ENCODE peak calls at places on chromosomes 13 and 19, in five cellular contexts. L is brain microvascular endothelial cell; G is CD8-positive, alpha-beta T cell; D is spleen; J is Peyer's patch. K is an unnamed sample.
A peak's percentile ranks its signal among the peaks of the same experiment; 100 is the strongest.

GRCh38 chr13:99565478-99566124 is 64.3 kb downstream of the TM9SF2 start:
- DNase-seq in L (peak; percentile 30), G (no peak), D (no peak), J (no peak), K (no peak)

GRCh38 chr19:18645035-18645511 is 8.2 kb downstream of the KLHL26 start:
- DNase-seq in L (no peak), G (no peak), D (no peak), J (no peak), K (peak; percentile 46)

GRCh38 chr19:42074513-42075363 is 1.2 kb upstream of the ZNF574 start:
- DNase-seq in L (no peak), G (no peak), D (peak; percentile 83), J (peak; percentile 65), K (no peak)

GRCh38 chr13:87792878-87793277 is 121.7 kb downstream of the SLITRK5 start:
- DNase-seq in L (no peak), G (no peak), D (no peak), J (no peak), K (no peak)

GRCh38 chr13:94829201-94829600 is 116.9 kb upstream of the SOX21 start:
- DNase-seq in L (no peak), G (no peak), D (no peak), J (no peak), K (no peak)

GRCh38 chr13:107233541-107233940 is 665.6 kb upstream of the ARGLU1 start:
- DNase-seq in L (no peak), G (no peak), D (no peak), J (no peak), K (no peak)

GRCh38 chr19:30161770-30162169 is 210.4 kb upstream of the ZNF536 start:
- DNase-seq in L (no peak), G (no peak), D (no peak), J (no peak), K (no peak)

GRCh38 chr13:73898276-73898675 is 235.9 kb downstream of the KLF12 start:
- DNase-seq in L (no peak), G (no peak), D (no peak), J (no peak), K (no peak)

GRCh38 chr13:46598820-46599180 is 45.8 kb downstream of the LRCH1 start:
- DNase-seq in L (no peak), G (no peak), D (no peak), J (no peak), K (no peak)

GRCh38 chr19:39515551-39516191 is 732 bp downstream of the SELENOV start:
- DNase-seq in L (no peak), G (no peak), D (no peak), J (no peak), K (no peak)

GRCh38 chr13:28820099-28821051 is at the start of gene MTUS2:
- DNase-seq in L (no peak), G (no peak), D (no peak), J (no peak), K (no peak)

GRCh38 chr19:28727133-28727834 is 485.7 kb downstream of the UQCRFS1 start:
- DNase-seq in L (no peak), G (no peak), D (peak; percentile 53), J (no peak), K (no peak)

GRCh38 chr13:102571075-102571474 is 25.7 kb upstream of the TPP2 start:
- DNase-seq in L (no peak), G (no peak), D (no peak), J (no peak), K (no peak)

GRCh38 chr13:49062297-49062896 is 86.7 kb downstream of the FNDC3A start:
- DNase-seq in L (no peak), G (no peak), D (no peak), J (no peak), K (no peak)

GRCh38 chr19:17021793-17022590 is 4.6 kb downstream of the CPAMD8 start:
- DNase-seq in L (no peak), G (no peak), D (no peak), J (no peak), K (no peak)

GRCh38 chr19:56116606-56117005 is 4.5 kb downstream of the ZNF787 start:
- DNase-seq in L (no peak), G (no peak), D (no peak), J (no peak), K (no peak)

GRCh38 chr19:56115490-56115889 is 5.6 kb downstream of the ZNF787 start:
- DNase-seq in L (no peak), G (no peak), D (no peak), J (no peak), K (no peak)

GRCh38 chr19:56114051-56114694 is 6.9 kb downstream of the ZNF787 start:
- DNase-seq in L (no peak), G (no peak), D (no peak), J (no peak), K (no peak)

GRCh38 chr19:56113071-56113632 is 7.9 kb downstream of the ZNF787 start:
- DNase-seq in L (no peak), G (no peak), D (no peak), J (no peak), K (no peak)

DNA sequence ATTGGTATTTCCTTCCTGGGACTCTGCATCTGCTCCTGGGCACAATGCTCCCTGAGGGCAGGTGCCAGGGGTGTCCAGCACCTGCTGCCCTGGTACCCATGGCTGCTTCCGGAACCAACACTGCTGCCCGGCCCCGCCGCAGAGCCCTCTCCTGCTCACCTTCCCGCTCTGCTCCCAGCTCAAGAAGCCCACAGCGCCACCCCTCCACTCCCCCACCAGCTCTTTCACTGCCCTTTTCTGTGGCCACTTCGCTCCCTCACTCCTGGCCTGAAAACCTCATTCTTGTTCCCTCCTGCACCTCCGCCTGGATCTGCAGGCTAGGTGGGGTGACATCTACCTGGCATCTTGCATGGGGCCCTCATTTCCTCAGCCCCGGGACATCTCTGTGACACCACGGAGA is 6.4 kb downstream of the ZNF787 start:
- DNase-seq in L (no peak), G (no peak), D (no peak), J (no peak), K (no peak)
- H3K4me3 ChIP-seq in L (no peak overlapping the region), G (no peak overlapping the region), D (no peak overlapping the region), J (no peak overlapping the region), K (no peak overlapping the region)

GRCh38 chr19:56069642-56070041 is 51.5 kb downstream of the ZNF787 start:
- DNase-seq in L (no peak), G (no peak), D (no peak), J (no peak), K (no peak)

GRCh38 chr19:56066152-56067023 is 54.7 kb downstream of the ZNF787 start:
- DNase-seq in L (peak; percentile 34), G (peak; percentile 51), D (peak; percentile 91), J (peak; percentile 80), K (no peak)

GRCh38 chr19:56076413-56076998 is 44.6 kb downstream of the ZNF787 start:
- DNase-seq in L (peak; percentile 49), G (peak; percentile 16), D (peak; percentile 48), J (no peak), K (no peak)

DNA sequence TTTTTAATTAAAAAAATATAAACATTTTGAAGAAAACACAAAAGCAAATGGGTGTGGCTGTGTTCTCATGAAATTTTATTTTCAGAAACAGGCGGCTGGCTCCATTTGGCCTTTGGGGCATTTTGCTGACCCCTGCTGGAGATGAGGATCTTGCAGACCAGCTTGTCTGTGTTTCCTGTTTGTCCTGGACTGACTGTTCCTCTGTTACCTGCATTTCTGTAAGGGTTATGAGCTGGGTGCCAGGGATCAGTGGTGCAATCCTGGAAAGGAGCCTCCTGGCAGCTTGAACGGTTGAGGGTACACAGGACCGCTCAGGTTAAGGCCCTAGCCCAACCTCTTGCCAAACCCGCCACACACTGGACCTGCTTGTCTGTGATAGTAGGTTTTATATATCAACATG is 49.9 kb downstream of the ZNF787 start:
- DNase-seq in L (no peak), G (no peak), D (peak; percentile 34), J (no peak), K (no peak)
- TF ChIP-seq CTCF in L (peak; percentile 37), G (no peak), D (no peak), J (peak; percentile 5), K (no peak)

GRCh38 chr19:54458648-54459281 is 4.8 kb downstream of the LENG9 start:
- DNase-seq in L (no peak), G (no peak), D (peak; percentile 73), J (no peak), K (no peak)
- H3K36me3 ChIP-seq in L (peaks cover 81% of the 10 kb centered on the region), G (peaks cover 67% of the 10 kb centered on the region), D (peaks cover 86% of the 10 kb centered on the region), J (peaks cover 10% of the 10 kb centered on the region), K (peaks cover 83% of the 10 kb centered on the region)

GRCh38 chr19:4555657-4556561 is 3.6 kb downstream of the SEMA6B start:
- DNase-seq in L (no peak), G (no peak), D (no peak), J (no peak), K (no peak)

GRCh38 chr19:4557186-4557970 is 2.1 kb downstream of the SEMA6B start:
- DNase-seq in L (no peak), G (no peak), D (peak; percentile 86), J (no peak), K (no peak)

GRCh38 chr19:4557971-4558941 is 1.2 kb downstream of the SEMA6B start:
- DNase-seq in L (no peak), G (peak; percentile 19), D (peak; percentile 85), J (no peak), K (no peak)

GRCh38 chr19:4556574-4557185 is 2.8 kb downstream of the SEMA6B start:
- DNase-seq in L (no peak), G (no peak), D (no peak), J (no peak), K (no peak)

DNA sequence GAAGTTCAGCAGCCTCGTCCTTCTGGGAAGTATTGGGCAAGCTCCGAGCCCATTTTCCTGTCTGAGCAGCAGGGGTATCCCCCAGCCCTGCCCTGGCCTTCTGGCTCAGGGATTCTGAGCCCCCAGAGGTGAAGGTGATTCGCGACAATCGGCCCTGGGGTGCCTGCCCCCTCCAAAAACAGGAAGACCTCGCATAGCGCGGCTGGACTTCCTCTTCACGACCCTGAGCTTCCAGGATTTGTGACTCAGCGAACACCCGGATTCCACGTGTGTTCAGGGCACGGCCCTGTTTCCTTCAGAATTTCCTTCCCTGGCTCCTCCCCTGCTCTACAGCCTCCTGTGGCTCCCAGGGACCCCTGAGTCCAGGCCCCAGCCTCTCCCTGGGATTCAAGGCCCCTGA is at the start of gene SEMA6B:
- DNase-seq in L (peak; percentile 9), G (no peak), D (peak; percentile 90), J (peak; percentile 48), K (no peak)
- H3K4me3 ChIP-seq in L (no peak within 1 kb of the TSS), G (no peak within 1 kb of the TSS), D (peak within 1 kb of the TSS; percentile 48), J (no peak within 1 kb of the TSS), K (peak within 1 kb of the TSS; percentile 48)

GRCh38 chr19:3098141-3098514 is 4.0 kb downstream of the GNA11 start:
- DNase-seq in L (no peak), G (no peak), D (peak; percentile 75), J (peak; percentile 74), K (no peak)
- TF ChIP-seq CTCF in L (no peak), G (no peak), D (no peak), J (no peak), K (peak; percentile 20)

K was measured in thoracic aorta.